ENCODE peak calls at places on chromosomes 16 and 17, in four cellular contexts. N is T-helper 9 cell, F is amniotic stem cell, Z is ELF-1. L is an unnamed sample.

GRCh38 chr16:89019511-89019910 is 42.5 kb upstream of the CBFA2T3 start:
- DNase-seq in N (no peak), F (no peak), Z (no peak), L (no peak)

GRCh38 chr17:77364941-77365583 is 224.3 kb downstream of the SEC14L1 start:
- DNase-seq in N (no peak), F (no peak), Z (no peak), L (no peak)

GRCh38 chr16:80202831-80203230 is 338.0 kb upstream of the DYNLRB2 start:
- DNase-seq in N (no peak), F (no peak), Z (no peak), L (no peak)

GRCh38 chr16:58837950-58838349 is 103.8 kb upstream of the GOT2 start:
- DNase-seq in N (no peak), F (no peak), Z (no peak), L (no peak)

GRCh38 chr16:85395207-85395912 is 217.8 kb upstream of the GSE1 start:
- DNase-seq in N (no peak), F (peak), Z (peak), L (peak)

GRCh38 chr17:82836823-82837357 is 2.9 kb downstream of the ZNF750 start:
- DNase-seq in N (no peak), F (no peak), Z (peak), L (no peak)

GRCh38 chr17:560379-560935 is 154.2 kb downstream of the VPS53 start:
- DNase-seq in N (no peak), F (no peak), Z (no peak), L (no peak)

GRCh38 chr17:13086142-13086769 is 68.4 kb upstream of the ELAC2 start:
- DNase-seq in N (no peak), F (no peak), Z (no peak), L (no peak)

GRCh38 chr17:69672924-69673323 is 258.4 kb downstream of the MAP2K6 start:
- DNase-seq in N (no peak), F (no peak), Z (no peak), L (no peak)

GRCh38 chr16:23401142-23401541 is 51.8 kb downstream of the COG7 start:
- DNase-seq in N (no peak), F (no peak), Z (no peak), L (peak)

L was measured in pancreas.